ENCODE peak calls at places on chromosomes 13 and 19, in five cellular contexts. D, V, P, A and S are unnamed samples.

GRCh38 chr13:74289130-74289529 is 154.9 kb upstream of the KLF12 start:
- DNase-seq in P (no peak), D (no peak), A (no peak), V (no peak), S (no peak)

GRCh38 chr13:95209109-95209508 is 92.1 kb downstream of the ABCC4 start:
- DNase-seq in V (no peak), A (no peak), D (no peak), P (no peak), S (no peak)

GRCh38 chr13:34174671-34175145 is 356.8 kb downstream of the RFC3 start:
- DNase-seq in A (no peak), P (no peak), D (no peak), V (no peak), S (no peak)

GRCh38 chr19:1811472-1811894 is 593 bp downstream of the ATP8B3 start:
- DNase-seq in P (peak), A (peak), V (peak), D (no peak), S (no peak)

GRCh38 chr19:40575326-40575725 is 1.3 kb upstream of the SHKBP1 start:
- DNase-seq in A (no peak), P (no peak), V (no peak), D (no peak), S (no peak)

GRCh38 chr19:30227661-30228112 is 144.5 kb upstream of the ZNF536 start:
- DNase-seq in V (peak), D (no peak), A (no peak), P (no peak), S (no peak)

GRCh38 chr19:35442091-35442490 is 6.0 kb upstream of the FFAR2 start:
- DNase-seq in P (no peak), A (no peak), D (no peak), V (peak), S (no peak)

GRCh38 chr19:23547816-23548430 is 139.1 kb downstream of the ZNF675 start:
- DNase-seq in D (no peak), V (no peak), A (no peak), P (no peak), S (no peak)

GRCh38 chr19:51702754-51703654 is 9.9 kb downstream of the SPACA6 start:
- DNase-seq in P (no peak), A (no peak), D (no peak), V (no peak), S (no peak)

GRCh38 chr13:44930907-44931676 is 58.2 kb downstream of the NUFIP1 start:
- DNase-seq in A (no peak), V (no peak), P (no peak), D (no peak), S (no peak)